ENCODE peak calls at places on chromosome 10, in six cellular contexts. I, J, M, C, R and W are unnamed samples.

GRCh38 chr10:64011871-64012714 is 490.9 kb downstream of the REEP3 start:
- DNase-seq in R (no peak), C (no peak), I (no peak), M (no peak), J (no peak), W (peak)

GRCh38 chr10:132232981-132233380 is 46.2 kb downstream of the DPYSL4 start:
- DNase-seq in C (no peak), R (no peak), J (no peak), I (no peak), M (no peak), W (no peak)

GRCh38 chr10:14758994-14759664 is 15.6 kb downstream of the FAM107B start:
- DNase-seq in M (no peak), I (no peak), J (no peak), R (no peak), C (no peak), W (no peak)

GRCh38 chr10:132319853-132320669 is 11.9 kb upstream of the LRRC27 start:
- DNase-seq in J (peak), I (no peak), C (peak), M (no peak), R (no peak), W (no peak)

GRCh38 chr10:5317547-5318107 is 47.1 kb upstream of the UCN3 start:
- DNase-seq in M (peak), I (no peak), R (peak), C (no peak), J (no peak), W (no peak)

GRCh38 chr10:59376817-59377340 is 14.5 kb upstream of the FAM13C start:
- DNase-seq in R (no peak), M (no peak), C (no peak), J (no peak), I (no peak), W (no peak)

GRCh38 chr10:75283150-75284096 is 47.7 kb upstream of the COMTD1 start:
- DNase-seq in I (peak), R (no peak), C (no peak), J (no peak), M (peak), W (peak)

GRCh38 chr10:4241724-4242345 is 456.8 kb upstream of the KLF6 start:
- DNase-seq in I (no peak), R (no peak), J (no peak), M (no peak), C (no peak), W (no peak)